ENCODE peak calls at places on chromosomes 1 and 21, in five cellular contexts. V, T, U, F and I are unnamed samples.

GRCh38 chr1:30218438-30218837 is 504.9 kb downstream of the MATN1 start:
- DNase-seq in T (no peak), F (no peak), U (no peak), V (no peak), I (no peak)

GRCh38 chr1:38812981-38813380 is 46.6 kb downstream of the RRAGC start:
- DNase-seq in F (no peak), T (no peak), V (no peak), U (no peak), I (no peak)

GRCh38 chr1:27672750-27673112 is 739 bp upstream of the IFI6 start:
- DNase-seq in F (peak), V (no peak), U (no peak), T (no peak), I (no peak)

GRCh38 chr21:43983860-43984420 is 28.2 kb upstream of the TRAPPC10 start:
- DNase-seq in U (no peak), T (no peak), V (no peak), F (no peak), I (no peak)

GRCh38 chr1:25568834-25569598 is 25.6 kb downstream of the LDLRAP1 start:
- DNase-seq in F (peak), V (no peak), T (no peak), U (no peak), I (peak)

GRCh38 chr21:43986544-43987451 is 25.3 kb upstream of the TRAPPC10 start:
- DNase-seq in F (no peak), T (no peak), V (no peak), U (no peak), I (no peak)

GRCh38 chr21:39587376-39587775 is 25.4 kb upstream of the B3GALT5 start:
- DNase-seq in T (no peak), V (no peak), F (no peak), U (no peak), I (no peak)

GRCh38 chr1:116759636-116760035 is 5.4 kb downstream of the CD2 start:
- DNase-seq in T (no peak), F (no peak), U (no peak), V (no peak), I (no peak)

GRCh38 chr1:232557661-232558260 is 72.2 kb downstream of the SIPA1L2 start:
- DNase-seq in V (no peak), F (no peak), T (no peak), U (no peak), I (no peak)

GRCh38 chr1:147242449-147243227 is at the start of gene CHD1L:
- DNase-seq in V (peak), U (peak), T (peak), F (peak), I (peak)